ENCODE peak calls at places on chromosomes 6 and 20, in seven cellular contexts. F, Y, T, R, U, M and S are unnamed samples.
A peak's percentile ranks its signal among the peaks of the same experiment; 100 is the strongest.

GRCh38 chr6:131787955-131788712 is 19.7 kb upstream of the ENPP1 start:
- DNase-seq in M (no peak), Y (no peak), T (no peak), R (no peak), F (no peak), U (no peak), S (no peak)

GRCh38 chr6:126228001-126228791 is 111.7 kb upstream of the CENPW start:
- DNase-seq in R (no peak), T (no peak), F (no peak), M (no peak), Y (no peak), U (no peak), S (no peak)

GRCh38 chr6:168193816-168194701 is 115.0 kb upstream of the FRMD1 start:
- DNase-seq in M (peak; percentile 70), R (no peak), T (no peak), Y (no peak), F (peak; percentile 68), U (no peak), S (no peak)

GRCh38 chr6:139828751-139829519 is 454.5 kb upstream of the CITED2 start:
- DNase-seq in Y (no peak), M (no peak), R (no peak), F (no peak), U (no peak), T (no peak), S (no peak)

GRCh38 chr6:39273394-39273793 is 40.8 kb downstream of the KCNK17 start:
- DNase-seq in T (no peak), R (no peak), Y (no peak), M (no peak), U (no peak), F (no peak), S (no peak)

GRCh38 chr20:50575869-50576720 is 65.9 kb downstream of the PTPN1 start:
- DNase-seq in M (no peak), T (peak; percentile 16), F (peak; percentile 75), U (peak; percentile 48), R (peak; percentile 28), Y (peak; percentile 37), S (peak; percentile 61)

GRCh38 chr20:12968472-12968871 is 40.3 kb upstream of the SPTLC3 start:
- DNase-seq in T (no peak), R (no peak), F (no peak), Y (no peak), M (no peak), U (no peak), S (no peak)

GRCh38 chr6:116170358-116171057 is 44.6 kb upstream of the COL10A1 start:
- DNase-seq in U (no peak), F (no peak), T (no peak), M (no peak), Y (no peak), R (no peak), S (no peak)

GRCh38 chr6:92201618-92202017 is 1217.7 kb downstream of the EPHA7 start:
- DNase-seq in T (no peak), F (no peak), M (no peak), U (no peak), Y (no peak), R (no peak), S (no peak)

GRCh38 chr6:26234421-26235239 is 130.4 kb upstream of the BTN3A2 start:
- DNase-seq in T (peak; percentile 80), Y (peak; percentile 71), F (peak; percentile 90), M (no peak), R (peak; percentile 54), U (peak; percentile 84), S (peak; percentile 53)

GRCh38 chr6:169723200-169723909 is 945 bp downstream of the PHF10 start:
- DNase-seq in F (peak; percentile 58), R (peak; percentile 56), U (peak; percentile 79), T (peak; percentile 53), Y (peak; percentile 61), M (peak; percentile 89), S (peak; percentile 84)

GRCh38 chr6:105038259-105038658 is 81.4 kb downstream of the LIN28B start:
- DNase-seq in R (no peak), U (no peak), M (no peak), Y (no peak), F (peak; percentile 74), T (no peak), S (no peak)

GRCh38 chr6:4103929-4104328 is 25.0 kb upstream of the FAM217A start:
- DNase-seq in U (no peak), F (no peak), Y (no peak), M (no peak), R (no peak), T (peak; percentile 57), S (no peak)

GRCh38 chr6:83155794-83156193 is 37.3 kb downstream of the PGM3 start:
- DNase-seq in R (no peak), M (no peak), T (no peak), Y (no peak), U (no peak), F (no peak), S (no peak)

GRCh38 chr6:158991017-158991723 is 8.8 kb downstream of the RSPH3 start:
- DNase-seq in R (no peak), Y (no peak), M (no peak), F (no peak), T (no peak), U (no peak), S (no peak)

GRCh38 chr6:14176429-14176828 is 58.9 kb downstream of the CD83 start:
- DNase-seq in R (no peak), F (no peak), Y (no peak), T (no peak), M (no peak), U (no peak), S (no peak)

GRCh38 chr20:1402149-1402548 is 9.3 kb upstream of the FKBP1A start:
- DNase-seq in Y (no peak), M (no peak), T (no peak), U (no peak), F (no peak), R (no peak), S (no peak)

GRCh38 chr20:4513720-4514119 is 208.0 kb upstream of the PRND start:
- DNase-seq in F (no peak), T (peak; percentile 61), Y (no peak), U (no peak), R (no peak), M (no peak), S (no peak)

GRCh38 chr20:43460172-43460829 is 2.6 kb downstream of the SRSF6 start:
- DNase-seq in F (no peak), U (no peak), T (no peak), M (no peak), R (no peak), Y (no peak), S (no peak)

GRCh38 chr6:125046107-125046925 is 84.1 kb downstream of the RNF217 start:
- DNase-seq in U (no peak), T (no peak), Y (no peak), M (no peak), R (no peak), F (peak; percentile 82), S (no peak)

GRCh38 chr6:93575495-93575894 is 156.1 kb upstream of the EPHA7 start:
- DNase-seq in R (no peak), T (no peak), U (no peak), F (no peak), Y (no peak), M (no peak), S (no peak)

GRCh38 chr20:46903256-46903655 is 8.6 kb downstream of the EYA2 start:
- DNase-seq in U (no peak), M (no peak), R (no peak), F (peak; percentile 56), T (no peak), Y (no peak), S (no peak)

GRCh38 chr6:31498748-31499147 is 803 bp downstream of the MICB start:
- DNase-seq in T (no peak), Y (no peak), R (no peak), F (peak; percentile 51), M (no peak), U (no peak), S (no peak)

GRCh38 chr6:31400467-31401289 is 2.7 kb upstream of the MICA start:
- DNase-seq in T (peak; percentile 69), F (peak; percentile 74), M (peak; percentile 95), R (peak; percentile 63), Y (peak; percentile 52), U (peak; percentile 66), S (peak; percentile 77)

GRCh38 chr6:52580905-52581304 is 4.0 kb upstream of the TRAM2 start:
- DNase-seq in U (no peak), M (no peak), F (no peak), R (no peak), Y (no peak), T (no peak), S (no peak)

GRCh38 chr6:14452567-14453527 is 335.3 kb downstream of the CD83 start:
- DNase-seq in M (no peak), U (peak; percentile 45), R (no peak), Y (peak; percentile 73), F (no peak), T (no peak), S (no peak)